ENCODE peak calls at places on chromosomes 4 and X, in seven cellular contexts. O is right lobe of liver, G is right cardiac atrium, R is tibial nerve, H is neuronal stem cell, D is MM.1S, E is lower lobe of right lung. V is an unnamed sample. For H3K4me1, the result is how much of the 10 kb centered on the place peaks cover.

GRCh38 chr4:40202474-40202873 is 5.6 kb downstream of the RHOH start:
- DNase-seq in D (peak), H (no peak), G (no peak), R (no peak), O (no peak), E (no peak), V (peak)

GRCh38 chrX:31715675-31716074 is 643.8 kb upstream of the FTHL17 start:
- DNase-seq in E (no peak), R (no peak), G (no peak), D (no peak), H (no peak), O (no peak), V (no peak)

GRCh38 chr4:181701911-181702310 is 541.3 kb upstream of the TENM3 start:
- DNase-seq in O (no peak), H (no peak), R (no peak), D (peak), G (no peak), E (no peak), V (no peak)

GRCh38 chr4:20358110-20358509 is 106.4 kb downstream of the SLIT2 start:
- DNase-seq in O (no peak), H (no peak), D (no peak), E (no peak), R (no peak), G (no peak), V (no peak)

GRCh38 chrX:97860206-97860605 is 976.5 kb downstream of the RPA4 start:
- DNase-seq in E (no peak), O (no peak), G (no peak), D (no peak), R (no peak), H (peak), V (no peak)

GRCh38 chr4:132284910-132285426 is 864.1 kb upstream of the PCDH10 start:
- DNase-seq in R (no peak), H (no peak), O (no peak), E (no peak), G (no peak), D (no peak), V (no peak)

GRCh38 chr4:108571027-108571569 is 49.3 kb upstream of the RPL34 start:
- DNase-seq in E (no peak), O (no peak), G (no peak), R (no peak), H (no peak), D (no peak), V (no peak)

GRCh38 chr4:55215087-55215486 is 89.7 kb upstream of the KDR start:
- DNase-seq in E (no peak), D (no peak), O (no peak), R (no peak), H (no peak), G (no peak), V (no peak)

GRCh38 chr4:153114771-153115321 is 89.4 kb upstream of the TRIM2 start:
- DNase-seq in E (no peak), D (no peak), H (no peak), R (no peak), O (no peak), G (no peak), V (peak)

GRCh38 chr4:83860200-83860599 is 324.3 kb downstream of the GPAT3 start:
- DNase-seq in H (no peak), R (no peak), E (no peak), G (no peak), O (no peak), D (no peak), V (no peak)

GRCh38 chr4:84697615-84698201 is 114.8 kb downstream of the CDS1 start:
- DNase-seq in G (no peak), E (no peak), H (no peak), R (no peak), O (no peak), D (no peak), V (no peak)

GRCh38 chrX:107000013-107000515 is at the start of gene MORC4:
- DNase-seq in G (peak), H (peak), E (peak), O (peak), D (peak), R (peak), V (peak)

GRCh38 chr4:7044415-7044930 is 1.3 kb downstream of the TADA2B start:
- DNase-seq in O (peak), E (no peak), R (no peak), G (no peak), D (no peak), H (no peak), V (no peak)

GRCh38 chr4:2757426-2757825 is 1.3 kb upstream of the TNIP2 start:
- DNase-seq in H (no peak), R (no peak), E (peak), G (peak), O (no peak), D (no peak), V (no peak)

GRCh38 chrX:23802431-23802830 is 19.5 kb downstream of the SAT1 start:
- DNase-seq in O (no peak), G (no peak), D (peak), H (no peak), E (no peak), R (no peak), V (no peak)

GRCh38 chr4:37982736-37983135 is 22.5 kb downstream of the PTTG2 start:
- DNase-seq in D (no peak), R (no peak), G (no peak), O (no peak), H (no peak), E (no peak), V (no peak)
- H3K4me1 ChIP-seq in D (under half), R (under half), G (under half), O (under half), H (under half), E (under half), V (under half)

GRCh38 chr4:122625156-122625555 is 4.3 kb upstream of the IL21 start:
- DNase-seq in O (no peak), R (no peak), D (no peak), E (no peak), G (no peak), H (no peak), V (no peak)
- H3K27ac ChIP-seq in O (no peak), R (no peak), D (no peak), E (no peak), G (no peak), H (no peak), V (no peak)

GRCh38 chrX:129565046-129565649 is 25.1 kb downstream of the OCRL start:
- DNase-seq in D (no peak), O (no peak), E (no peak), R (no peak), G (no peak), H (no peak), V (no peak)
- H3K4me3 ChIP-seq in D (no peak), O (no peak), E (no peak), R (no peak), G (no peak), H (no peak), V (no peak)

DNA sequence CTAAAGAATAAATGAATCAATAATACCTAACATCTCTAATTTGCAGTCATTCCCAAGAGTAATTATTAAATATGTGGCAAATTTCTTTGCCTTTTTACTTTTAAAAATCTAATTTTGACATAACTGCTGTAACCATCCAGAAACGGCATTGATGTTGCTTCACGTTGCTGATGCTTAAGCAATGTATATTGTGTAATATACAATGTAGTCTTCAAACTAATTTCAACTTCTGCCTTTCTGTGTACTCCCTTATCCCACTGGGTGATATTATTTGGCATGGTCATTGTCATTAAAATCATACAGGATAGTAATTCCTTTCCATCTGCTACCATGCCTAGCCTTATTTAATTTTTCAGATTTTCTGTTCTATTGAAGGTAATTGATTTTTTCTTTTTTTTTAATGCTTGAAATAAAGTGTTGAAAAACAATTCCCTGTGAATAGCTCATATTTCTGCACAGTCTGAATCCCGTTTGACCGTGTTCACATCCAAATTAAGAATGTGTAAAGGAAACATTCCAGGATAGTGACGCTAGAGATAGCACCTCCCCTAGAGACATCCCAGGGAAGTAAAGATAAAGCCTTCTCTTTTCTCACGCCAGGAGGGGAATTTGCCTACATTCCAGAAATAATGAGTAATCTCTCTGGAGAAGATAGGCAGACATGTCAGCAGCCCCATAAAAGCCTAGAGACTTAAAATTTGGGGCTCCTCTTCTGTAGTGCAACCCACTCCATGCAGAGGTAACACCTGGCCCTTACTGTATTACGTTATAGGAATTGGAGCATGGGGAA is 8.6 kb downstream of the FAM200B start:
- DNase-seq in D (no peak), O (no peak), H (peak), E (no peak), G (no peak), R (no peak), V (no peak)
- H3K4me1 ChIP-seq in D (under half), O (under half), H (under half), E (under half), G (under half), R (under half), V (under half)

V was measured in naive thymus-derived CD4-positive, alpha-beta T cell.